ENCODE peak calls at places on chromosomes 1 and 21, in seven cellular contexts. W is K562, P is SK-N-SH, B is HCT116, A is HepG2, R is GM12878, F is H1. O is an unnamed sample.

GRCh38 chr1:28062806-28063205 is 25.6 kb downstream of the EYA3 start:
- DNase-seq in W (no peak), P (no peak), B (no peak), A (no peak), R (no peak), F (no peak), O (no peak)

GRCh38 chr1:205077158-205077933 is 6.9 kb downstream of the TMEM81 start:
- DNase-seq in W (no peak), P (no peak), B (no peak), A (no peak), R (no peak), F (no peak), O (no peak)

GRCh38 chr21:14513772-14514171 is 32.3 kb downstream of the SAMSN1 start:
- DNase-seq in W (no peak), P (no peak), B (no peak), A (no peak), R (no peak), F (no peak), O (no peak)

GRCh38 chr1:93021539-93022134 is 57.4 kb upstream of the MTF2 start:
- DNase-seq in W (peak), P (peak), B (peak), A (peak), R (no peak), F (no peak), O (no peak)

GRCh38 chr1:160205974-160206369 is 788 bp downstream of the PEA15 start:
- DNase-seq in W (peak), P (peak), B (peak), A (no peak), R (no peak), F (no peak), O (no peak)

GRCh38 chr1:145828368-145829016 is 4.5 kb downstream of the POLR3C start:
- DNase-seq in W (no peak), P (no peak), B (no peak), A (no peak), R (no peak), F (no peak), O (no peak)

GRCh38 chr21:22554690-22555316 is 1556.6 kb downstream of the NCAM2 start:
- DNase-seq in W (no peak), P (no peak), B (no peak), A (no peak), R (no peak), F (no peak), O (no peak)

GRCh38 chr1:8911416-8912309 is 33.2 kb upstream of the ENO1 start:
- DNase-seq in W (no peak), P (no peak), B (no peak), A (no peak), R (no peak), F (peak), O (peak)

GRCh38 chr1:156750932-156751723 is at the start of gene HDGF:
- DNase-seq in W (peak), P (peak), B (no peak), A (no peak), R (no peak), F (no peak), O (no peak)

GRCh38 chr1:72221811-72222210 is 60.5 kb downstream of the NEGR1 start:
- DNase-seq in W (no peak), P (no peak), B (no peak), A (no peak), R (no peak), F (no peak), O (no peak)

GRCh38 chr1:40592107-40592773 is 60.8 kb downstream of the ZNF684 start:
- DNase-seq in W (no peak), P (peak), B (peak), A (peak), R (no peak), F (no peak), O (peak)

GRCh38 chr1:56425494-56425860 is 153.9 kb downstream of the PLPP3 start:
- DNase-seq in W (no peak), P (no peak), B (no peak), A (no peak), R (no peak), F (no peak), O (no peak)

GRCh38 chr1:219757890-219758289 is 145.0 kb upstream of the ZC3H11B start:
- DNase-seq in W (no peak), P (peak), B (no peak), A (no peak), R (no peak), F (no peak), O (no peak)

GRCh38 chr1:54297596-54298283 is 97.8 kb downstream of the MRPL37 start:
- DNase-seq in W (no peak), P (peak), B (no peak), A (no peak), R (no peak), F (no peak), O (no peak)

GRCh38 chr1:117366982-117367768 is at the start of gene MAN1A2:
- DNase-seq in W (peak), P (peak), B (peak), A (peak), R (peak), F (peak), O (peak)

GRCh38 chr1:234437423-234438171 is 41.4 kb downstream of the TARBP1 start:
- DNase-seq in W (no peak), P (peak), B (no peak), A (peak), R (no peak), F (no peak), O (no peak)

GRCh38 chr1:111399792-111400610 is 27.5 kb downstream of the OVGP1 start:
- DNase-seq in W (peak), P (peak), B (peak), A (peak), R (peak), F (no peak), O (peak)

GRCh38 chr1:88655685-88656299 is 28.3 kb upstream of the PKN2 start:
- DNase-seq in W (peak), P (peak), B (peak), A (peak), R (no peak), F (no peak), O (no peak)

GRCh38 chr1:150365945-150366344 is 2.0 kb downstream of the RPRD2 start:
- DNase-seq in W (no peak), P (peak), B (no peak), A (no peak), R (no peak), F (no peak), O (no peak)

GRCh38 chr21:36723371-36723881 is 24.5 kb downstream of the SIM2 start:
- DNase-seq in W (no peak), P (no peak), B (no peak), A (no peak), R (no peak), F (no peak), O (no peak)

GRCh38 chr1:233359431-233359830 is 31.9 kb downstream of the MAP3K21 start:
- DNase-seq in W (no peak), P (no peak), B (no peak), A (peak), R (no peak), F (no peak), O (no peak)

GRCh38 chr1:61190476-61191067 is 108.2 kb downstream of the NFIA start:
- DNase-seq in W (no peak), P (no peak), B (no peak), A (no peak), R (no peak), F (no peak), O (no peak)

GRCh38 chr1:31987231-31987630 is 26.4 kb upstream of the KHDRBS1 start:
- DNase-seq in W (no peak), P (peak), B (no peak), A (no peak), R (no peak), F (no peak), O (peak)

GRCh38 chr1:4825841-4826450 is 171.5 kb downstream of the AJAP1 start:
- DNase-seq in W (no peak), P (peak), B (no peak), A (peak), R (no peak), F (peak), O (no peak)

GRCh38 chr1:192167941-192168685 is 9.9 kb downstream of the RGS18 start:
- DNase-seq in W (no peak), P (no peak), B (no peak), A (no peak), R (no peak), F (no peak), O (no peak)

GRCh38 chr21:43613755-43614638 is 45.3 kb downstream of the HSF2BP start:
- DNase-seq in W (peak), P (no peak), B (no peak), A (no peak), R (peak), F (no peak), O (no peak)

GRCh38 chr21:28521932-28522826 is 470.5 kb downstream of the LTN1 start:
- DNase-seq in W (no peak), P (peak), B (no peak), A (no peak), R (no peak), F (peak), O (peak)

GRCh38 chr1:66676616-66677298 is 75.5 kb upstream of the DYNLT5 start:
- DNase-seq in W (no peak), P (no peak), B (no peak), A (no peak), R (no peak), F (no peak), O (no peak)

GRCh38 chr1:192311281-192311680 is 5.5 kb upstream of the RGS21 start:
- DNase-seq in W (no peak), P (no peak), B (peak), A (peak), R (no peak), F (no peak), O (peak)

GRCh38 chr1:114154963-114155322 is 1.3 kb upstream of the SYT6 start:
- DNase-seq in W (no peak), P (peak), B (no peak), A (no peak), R (no peak), F (no peak), O (no peak)

GRCh38 chr1:15974855-15975254 is 1.0 kb downstream of the ZBTB17 start:
- DNase-seq in W (no peak), P (no peak), B (no peak), A (no peak), R (no peak), F (no peak), O (no peak)
- H3K9ac ChIP-seq in W (peak), P (peak), B (peak), A (peak), R (peak), F (no peak), O (peak)

GRCh38 chr1:110292327-110292741 is 46.8 kb upstream of the RBM15 start:
- DNase-seq in W (no peak), P (no peak), B (no peak), A (no peak), R (no peak), F (no peak), O (no peak)
- TF ChIP-seq YY1 in W (no peak), P (no peak), B (no peak), A (no peak), R (no peak), F (no peak), O (no peak)

GRCh38 chr1:13666317-13666716 is 33.7 kb upstream of the PRDM2 start:
- DNase-seq in W (no peak), P (no peak), B (no peak), A (no peak), R (no peak), F (no peak), O (no peak)
- H3K9ac ChIP-seq in W (peak), P (no peak), B (no peak), A (no peak), R (no peak), F (no peak), O (no peak)

GRCh38 chr1:23824711-23825075 is 536 bp downstream of the HMGCL start:
- DNase-seq in W (no peak), P (no peak), B (no peak), A (peak), R (no peak), F (no peak), O (no peak)

GRCh38 chr1:23825762-23826522 is 713 bp upstream of the HMGCL start:
- DNase-seq in W (no peak), P (no peak), B (no peak), A (no peak), R (peak), F (no peak), O (no peak)

GRCh38 chr1:23823767-23824166 is 1.5 kb downstream of the HMGCL start:
- DNase-seq in W (no peak), P (no peak), B (no peak), A (no peak), R (no peak), F (no peak), O (no peak)

GRCh38 chr1:23827717-23828116 is 2.5 kb upstream of the HMGCL start:
- DNase-seq in W (no peak), P (no peak), B (no peak), A (no peak), R (no peak), F (no peak), O (no peak)

GRCh38 chr1:23825076-23825761 is at the start of gene HMGCL:
- DNase-seq in W (peak), P (peak), B (peak), A (peak), R (peak), F (no peak), O (peak)
- TF ChIP-seq YY1 in W (peak), P (peak), B (peak), A (peak), R (peak), F (peak), O (peak)

GRCh38 chr1:16013908-16014258 is 4.0 kb downstream of the HSPB7 start:
- DNase-seq in W (no peak), P (no peak), B (no peak), A (no peak), R (no peak), F (no peak), O (no peak)
- H3K9ac ChIP-seq in W (peak), P (no peak), B (no peak), A (peak), R (no peak), F (no peak), O (no peak)

O was measured in NT2/D1.